ENCODE peak calls at places on chromosomes 13 and 19, in nine cellular contexts. Q, S, M, A, O, L, E, N and K are unnamed samples.

GRCh38 chr13:52786747-52787146 is 47.1 kb upstream of the CNMD start:
- ATAC-seq in M (no peak), L (peak; percentile 85), N (no peak), Q (no peak), O (no peak), E (no peak), S (no peak), A (no peak), K (no peak)

GRCh38 chr19:375395-376110 is 31.0 kb upstream of the MIER2 start:
- ATAC-seq in Q (no peak), A (no peak), N (no peak), S (no peak), M (no peak), L (no peak), O (no peak), E (no peak), K (no peak)

GRCh38 chr19:19420570-19421301 is 15.3 kb downstream of the GATAD2A start:
- ATAC-seq in Q (no peak), N (no peak), A (no peak), S (peak; percentile 86), M (peak; percentile 81), O (no peak), L (no peak), E (no peak), K (peak; percentile 74)

GRCh38 chr19:12770922-12771321 is 4.4 kb downstream of the HOOK2 start:
- ATAC-seq in E (no peak), M (no peak), N (no peak), S (no peak), L (no peak), Q (no peak), A (no peak), O (no peak), K (no peak)

GRCh38 chr19:1855828-1856255 is 7.5 kb downstream of the KLF16 start:
- ATAC-seq in M (peak; percentile 4), S (peak; percentile 9), L (no peak), E (no peak), A (no peak), N (no peak), O (no peak), Q (peak; percentile 0), K (no peak)

GRCh38 chr13:41917641-41918040 is 43.3 kb downstream of the VWA8 start:
- ATAC-seq in A (no peak), Q (no peak), O (no peak), L (peak; percentile 27), M (peak; percentile 83), N (no peak), S (peak; percentile 79), E (no peak), K (peak; percentile 18)

GRCh38 chr13:80070024-80070703 is 270.8 kb downstream of the SPRY2 start:
- ATAC-seq in L (no peak), O (peak; percentile 48), Q (no peak), N (peak; percentile 52), S (no peak), A (no peak), M (no peak), E (no peak), K (no peak)

GRCh38 chr13:77871596-77871995 is 47.0 kb downstream of the EDNRB start:
- ATAC-seq in O (no peak), A (no peak), E (no peak), N (peak; percentile 70), M (no peak), Q (no peak), L (no peak), S (no peak), K (no peak)

GRCh38 chr19:887599-887998 is 5.4 kb downstream of the MED16 start:
- ATAC-seq in A (no peak), M (no peak), Q (no peak), E (no peak), S (no peak), O (no peak), L (no peak), N (no peak), K (no peak)

GRCh38 chr19:41802770-41803169 is 6.4 kb downstream of the CEACAM3 start:
- ATAC-seq in E (no peak), M (no peak), O (no peak), L (no peak), N (no peak), Q (no peak), S (no peak), A (no peak), K (no peak)

GRCh38 chr19:4322942-4323665 is 15.5 kb downstream of the STAP2 start:
- ATAC-seq in O (no peak), E (no peak), N (no peak), M (no peak), S (no peak), L (no peak), A (no peak), Q (no peak), K (no peak)

GRCh38 chr13:87524775-87525174 is 146.4 kb upstream of the SLITRK5 start:
- ATAC-seq in Q (no peak), M (no peak), N (no peak), L (no peak), S (no peak), E (no peak), O (no peak), A (no peak), K (no peak)

GRCh38 chr19:38291855-38292254 is 12.2 kb upstream of the C19orf33 start:
- ATAC-seq in E (no peak), O (no peak), Q (no peak), L (peak; percentile 39), A (no peak), M (no peak), N (no peak), S (no peak), K (no peak)